ENCODE peak calls at places on chromosomes 1 and 21, in eight cellular contexts. One of them, this sample, is unnamed.
A peak's percentile ranks its signal among the peaks of the same experiment; 100 is the strongest.

GRCh38 chr1:62466982-62467532 is 30.2 kb downstream of the USP1 start:
- DNase-seq in lower lobe of right lung: no peak
- DNase-seq in brain microvascular endothelial cell: no peak
- DNase-seq in cardiac muscle cell: no peak
- DNase-seq in neural crest cell: no peak
- DNase-seq in endothelial cell of umbilical vein: no peak
- DNase-seq in cardiac fibroblast: no peak
- DNase-seq in GM23338: no peak
- DNase-seq in this sample: no peak

GRCh38 chr1:74767490-74767889 is 34.5 kb downstream of the TYW3 start:
- DNase-seq in GM23338: peak; percentile 86
- DNase-seq in neural crest cell: no peak
- DNase-seq in brain microvascular endothelial cell: peak; percentile 11
- DNase-seq in cardiac muscle cell: peak; percentile 38
- DNase-seq in endothelial cell of umbilical vein: no peak
- DNase-seq in lower lobe of right lung: no peak
- DNase-seq in cardiac fibroblast: peak; percentile 44
- DNase-seq in this sample: peak; percentile 4

GRCh38 chr1:38134294-38134755 is 87.7 kb upstream of the POU3F1 start:
- DNase-seq in neural crest cell: no peak
- DNase-seq in brain microvascular endothelial cell: no peak
- DNase-seq in lower lobe of right lung: no peak
- DNase-seq in GM23338: peak; percentile 72
- DNase-seq in cardiac muscle cell: peak; percentile 9
- DNase-seq in cardiac fibroblast: no peak
- DNase-seq in endothelial cell of umbilical vein: no peak
- DNase-seq in this sample: no peak

GRCh38 chr1:67674260-67675011 is 10.6 kb upstream of the GADD45A start:
- DNase-seq in cardiac fibroblast: peak; percentile 52
- DNase-seq in brain microvascular endothelial cell: peak; percentile 37
- DNase-seq in neural crest cell: no peak
- DNase-seq in lower lobe of right lung: no peak
- DNase-seq in cardiac muscle cell: peak; percentile 67
- DNase-seq in GM23338: peak; percentile 31
- DNase-seq in endothelial cell of umbilical vein: peak; percentile 96
- DNase-seq in this sample: no peak

GRCh38 chr1:243525085-243525487 is 269.2 kb downstream of the SDCCAG8 start:
- DNase-seq in GM23338: no peak
- DNase-seq in lower lobe of right lung: no peak
- DNase-seq in brain microvascular endothelial cell: peak; percentile 53
- DNase-seq in cardiac muscle cell: peak; percentile 61
- DNase-seq in neural crest cell: no peak
- DNase-seq in cardiac fibroblast: peak; percentile 91
- DNase-seq in endothelial cell of umbilical vein: peak; percentile 91
- DNase-seq in this sample: no peak

GRCh38 chr1:87678221-87678715 is 349.6 kb downstream of the LMO4 start:
- DNase-seq in cardiac fibroblast: no peak
- DNase-seq in neural crest cell: no peak
- DNase-seq in endothelial cell of umbilical vein: no peak
- DNase-seq in GM23338: no peak
- DNase-seq in cardiac muscle cell: no peak
- DNase-seq in brain microvascular endothelial cell: no peak
- DNase-seq in lower lobe of right lung: no peak
- DNase-seq in this sample: no peak

GRCh38 chr1:151142411-151143056 is 3.9 kb downstream of the SEMA6C start:
- DNase-seq in cardiac muscle cell: no peak
- DNase-seq in brain microvascular endothelial cell: no peak
- DNase-seq in neural crest cell: no peak
- DNase-seq in GM23338: no peak
- DNase-seq in cardiac fibroblast: no peak
- DNase-seq in lower lobe of right lung: no peak
- DNase-seq in endothelial cell of umbilical vein: no peak
- DNase-seq in this sample: no peak

GRCh38 chr1:220124542-220124941 is 30.6 kb downstream of the IARS2 start:
- DNase-seq in cardiac fibroblast: peak; percentile 28
- DNase-seq in cardiac muscle cell: peak; percentile 61
- DNase-seq in brain microvascular endothelial cell: no peak
- DNase-seq in endothelial cell of umbilical vein: no peak
- DNase-seq in neural crest cell: no peak
- DNase-seq in lower lobe of right lung: no peak
- DNase-seq in GM23338: no peak
- DNase-seq in this sample: no peak

GRCh38 chr1:173503391-173503790 is 26.3 kb downstream of the PRDX6 start:
- DNase-seq in cardiac muscle cell: peak; percentile 68
- DNase-seq in cardiac fibroblast: peak; percentile 19
- DNase-seq in neural crest cell: no peak
- DNase-seq in endothelial cell of umbilical vein: no peak
- DNase-seq in brain microvascular endothelial cell: no peak
- DNase-seq in GM23338: no peak
- DNase-seq in lower lobe of right lung: no peak
- DNase-seq in this sample: peak; percentile 20

GRCh38 chr21:30713786-30714185 is 4.8 kb downstream of the KRTAP21-3 start:
- DNase-seq in cardiac fibroblast: no peak
- DNase-seq in GM23338: no peak
- DNase-seq in cardiac muscle cell: no peak
- DNase-seq in endothelial cell of umbilical vein: no peak
- DNase-seq in brain microvascular endothelial cell: no peak
- DNase-seq in neural crest cell: no peak
- DNase-seq in lower lobe of right lung: no peak
- DNase-seq in this sample: no peak

GRCh38 chr1:101769520-101769919 is 227.2 kb downstream of the OLFM3 start:
- DNase-seq in lower lobe of right lung: no peak
- DNase-seq in cardiac muscle cell: peak; percentile 12
- DNase-seq in endothelial cell of umbilical vein: peak; percentile 32
- DNase-seq in GM23338: peak; percentile 49
- DNase-seq in neural crest cell: no peak
- DNase-seq in cardiac fibroblast: peak; percentile 34
- DNase-seq in brain microvascular endothelial cell: no peak
- DNase-seq in this sample: no peak

GRCh38 chr1:171988243-171988642 is 146.9 kb downstream of the DNM3 start:
- DNase-seq in cardiac muscle cell: no peak
- DNase-seq in neural crest cell: no peak
- DNase-seq in cardiac fibroblast: no peak
- DNase-seq in brain microvascular endothelial cell: no peak
- DNase-seq in lower lobe of right lung: no peak
- DNase-seq in GM23338: no peak
- DNase-seq in endothelial cell of umbilical vein: no peak
- DNase-seq in this sample: no peak

GRCh38 chr1:206135248-206135647 is 18.1 kb upstream of the AVPR1B start:
- DNase-seq in neural crest cell: no peak
- DNase-seq in lower lobe of right lung: no peak
- DNase-seq in cardiac muscle cell: no peak
- DNase-seq in GM23338: no peak
- DNase-seq in cardiac fibroblast: no peak
- DNase-seq in brain microvascular endothelial cell: no peak
- DNase-seq in endothelial cell of umbilical vein: no peak
- DNase-seq in this sample: no peak

GRCh38 chr1:200362421-200362820 is 47.4 kb downstream of the ZNF281 start:
- DNase-seq in lower lobe of right lung: no peak
- DNase-seq in brain microvascular endothelial cell: no peak
- DNase-seq in endothelial cell of umbilical vein: no peak
- DNase-seq in GM23338: peak; percentile 26
- DNase-seq in neural crest cell: no peak
- DNase-seq in cardiac fibroblast: no peak
- DNase-seq in cardiac muscle cell: no peak
- DNase-seq in this sample: no peak

GRCh38 chr1:6587261-6588005 is 7.6 kb downstream of the ZBTB48 start:
- DNase-seq in neural crest cell: no peak
- DNase-seq in GM23338: no peak
- DNase-seq in brain microvascular endothelial cell: no peak
- DNase-seq in lower lobe of right lung: no peak
- DNase-seq in cardiac muscle cell: no peak
- DNase-seq in endothelial cell of umbilical vein: no peak
- DNase-seq in cardiac fibroblast: no peak
- DNase-seq in this sample: no peak

GRCh38 chr1:162357681-162358266 is 18.9 kb downstream of the SPATA46 start:
- DNase-seq in endothelial cell of umbilical vein: peak; percentile 22
- DNase-seq in neural crest cell: no peak
- DNase-seq in brain microvascular endothelial cell: peak; percentile 33
- DNase-seq in lower lobe of right lung: no peak
- DNase-seq in cardiac muscle cell: peak; percentile 71
- DNase-seq in cardiac fibroblast: peak; percentile 69
- DNase-seq in GM23338: peak; percentile 88
- DNase-seq in this sample: peak; percentile 61
- TF ChIP-seq CTCF in endothelial cell of umbilical vein: peak; percentile 52
- TF ChIP-seq CTCF in neural crest cell: peak; percentile 56
- TF ChIP-seq CTCF in brain microvascular endothelial cell: peak; percentile 70
- TF ChIP-seq CTCF in lower lobe of right lung: peak; percentile 55
- TF ChIP-seq CTCF in cardiac muscle cell: peak; percentile 68
- TF ChIP-seq CTCF in cardiac fibroblast: peak; percentile 57
- TF ChIP-seq CTCF in GM23338: peak; percentile 83
- TF ChIP-seq CTCF in this sample: peak; percentile 65

GRCh38 chr1:186244825-186245224 is 130.2 kb downstream of the TPR start:
- DNase-seq in cardiac muscle cell: peak; percentile 43
- DNase-seq in brain microvascular endothelial cell: no peak
- DNase-seq in cardiac fibroblast: peak; percentile 53
- DNase-seq in endothelial cell of umbilical vein: no peak
- DNase-seq in lower lobe of right lung: no peak
- DNase-seq in GM23338: peak; percentile 68
- DNase-seq in neural crest cell: no peak
- DNase-seq in this sample: peak; percentile 24
- TF ChIP-seq CTCF in cardiac muscle cell: peak; percentile 51
- TF ChIP-seq CTCF in brain microvascular endothelial cell: peak; percentile 56
- TF ChIP-seq CTCF in cardiac fibroblast: peak; percentile 57
- TF ChIP-seq CTCF in endothelial cell of umbilical vein: no peak
- TF ChIP-seq CTCF in lower lobe of right lung: no peak
- TF ChIP-seq CTCF in GM23338: peak; percentile 54
- TF ChIP-seq CTCF in neural crest cell: peak; percentile 33
- TF ChIP-seq CTCF in this sample: no peak

DNA sequence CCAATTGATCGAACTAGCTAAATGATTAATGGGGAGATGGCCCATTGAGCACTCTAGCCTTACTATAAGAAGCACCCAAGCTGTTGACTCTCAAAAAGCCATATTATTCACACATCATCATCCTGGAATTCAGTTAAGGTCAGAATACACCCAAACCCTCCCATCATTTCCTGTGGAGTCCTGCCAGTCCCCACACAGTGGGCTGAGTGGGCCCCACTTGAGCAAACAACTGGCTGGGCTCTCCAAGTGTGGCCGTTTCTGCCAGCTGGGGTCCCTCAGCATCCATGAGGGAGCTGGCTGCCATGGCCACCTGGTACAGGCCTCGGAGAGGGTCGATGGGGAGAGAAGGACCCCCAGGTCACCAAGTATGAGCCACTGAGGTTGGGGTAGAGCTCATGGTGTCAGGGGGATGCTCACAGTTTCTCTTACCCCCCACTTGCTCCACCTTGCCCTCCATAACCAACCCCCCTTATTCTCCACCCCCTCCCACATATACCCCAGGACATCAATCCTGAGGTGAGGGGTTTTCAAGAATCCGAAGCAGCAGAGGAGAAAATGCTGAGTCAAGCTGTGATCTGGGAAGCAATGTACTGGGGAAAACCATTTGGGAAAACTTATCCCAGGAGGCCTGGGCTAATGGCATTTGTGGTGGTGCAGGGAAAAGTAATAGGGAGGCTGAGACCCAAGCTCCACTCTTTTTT is 60.3 kb downstream of the UBE2T start:
- DNase-seq in endothelial cell of umbilical vein: peak; percentile 63
- DNase-seq in cardiac fibroblast: peak; percentile 84
- DNase-seq in brain microvascular endothelial cell: peak; percentile 65
- DNase-seq in cardiac muscle cell: peak; percentile 90
- DNase-seq in GM23338: peak; percentile 15
- DNase-seq in lower lobe of right lung: no peak
- DNase-seq in neural crest cell: no peak
- DNase-seq in this sample: peak; percentile 17
- TF ChIP-seq CTCF in endothelial cell of umbilical vein: no peak
- TF ChIP-seq CTCF in cardiac fibroblast: no peak
- TF ChIP-seq CTCF in brain microvascular endothelial cell: no peak
- TF ChIP-seq CTCF in cardiac muscle cell: no peak
- TF ChIP-seq CTCF in GM23338: no peak
- TF ChIP-seq CTCF in lower lobe of right lung: no peak
- TF ChIP-seq CTCF in neural crest cell: no peak
- TF ChIP-seq CTCF in this sample: no peak

GRCh38 chr1:228265167-228265566 is 57.3 kb downstream of the OBSCN start:
- DNase-seq in cardiac fibroblast: peak; percentile 35
- DNase-seq in endothelial cell of umbilical vein: peak; percentile 36
- DNase-seq in brain microvascular endothelial cell: no peak
- DNase-seq in neural crest cell: no peak
- DNase-seq in GM23338: no peak
- DNase-seq in cardiac muscle cell: peak; percentile 48
- DNase-seq in lower lobe of right lung: no peak
- DNase-seq in this sample: no peak
- TF ChIP-seq CTCF in cardiac fibroblast: peak; percentile 34
- TF ChIP-seq CTCF in endothelial cell of umbilical vein: peak; percentile 21
- TF ChIP-seq CTCF in brain microvascular endothelial cell: peak; percentile 14
- TF ChIP-seq CTCF in neural crest cell: peak; percentile 26
- TF ChIP-seq CTCF in GM23338: no peak
- TF ChIP-seq CTCF in cardiac muscle cell: peak; percentile 44
- TF ChIP-seq CTCF in lower lobe of right lung: peak; percentile 8
- TF ChIP-seq CTCF in this sample: no peak

GRCh38 chr1:224358288-224358687 is 1.6 kb downstream of the CNIH4 start:
- DNase-seq in brain microvascular endothelial cell: no peak
- DNase-seq in cardiac fibroblast: no peak
- DNase-seq in GM23338: no peak
- DNase-seq in lower lobe of right lung: peak; percentile 70
- DNase-seq in endothelial cell of umbilical vein: no peak
- DNase-seq in neural crest cell: no peak
- DNase-seq in cardiac muscle cell: no peak
- DNase-seq in this sample: no peak
- TF ChIP-seq CTCF in brain microvascular endothelial cell: no peak
- TF ChIP-seq CTCF in cardiac fibroblast: no peak
- TF ChIP-seq CTCF in GM23338: no peak
- TF ChIP-seq CTCF in lower lobe of right lung: no peak
- TF ChIP-seq CTCF in endothelial cell of umbilical vein: no peak
- TF ChIP-seq CTCF in neural crest cell: no peak
- TF ChIP-seq CTCF in cardiac muscle cell: no peak
- TF ChIP-seq CTCF in this sample: no peak

This sample was measured in Caco-2.